ENCODE peak calls at places on chromosomes 1 and 21, in five cellular contexts. One of them, this sample, is unnamed.

GRCh38 chr1:67460648-67461500 is 30.7 kb upstream of the SERBP1 start:
- DNase-seq in progenitor cell of endocrine pancreas: no peak
- DNase-seq in WTC11: no peak
- DNase-seq in dorsolateral prefrontal cortex: no peak
- DNase-seq in colonic mucosa: no peak
- DNase-seq in this sample: no peak

GRCh38 chr1:73333847-73334503 is 864.0 kb downstream of the LRRIQ3 start:
- DNase-seq in progenitor cell of endocrine pancreas: no peak
- DNase-seq in WTC11: no peak
- DNase-seq in dorsolateral prefrontal cortex: no peak
- DNase-seq in colonic mucosa: no peak
- DNase-seq in this sample: no peak

GRCh38 chr1:110114173-110114572 is 1.9 kb downstream of the UBL4B start:
- DNase-seq in progenitor cell of endocrine pancreas: no peak
- DNase-seq in WTC11: no peak
- DNase-seq in dorsolateral prefrontal cortex: no peak
- DNase-seq in colonic mucosa: no peak
- DNase-seq in this sample: no peak

GRCh38 chr1:60173006-60173405 is 99.4 kb upstream of the C1orf87 start:
- DNase-seq in progenitor cell of endocrine pancreas: no peak
- DNase-seq in WTC11: no peak
- DNase-seq in dorsolateral prefrontal cortex: no peak
- DNase-seq in colonic mucosa: no peak
- DNase-seq in this sample: no peak

GRCh38 chr1:32876341-32877210 is 5.9 kb upstream of the FNDC5 start:
- DNase-seq in progenitor cell of endocrine pancreas: no peak
- DNase-seq in WTC11: peak; percentile 81
- DNase-seq in dorsolateral prefrontal cortex: peak; percentile 68
- DNase-seq in colonic mucosa: peak; percentile 68
- DNase-seq in this sample: peak; percentile 73

GRCh38 chr1:111448482-111448917 is 556 bp downstream of the WDR77 start:
- DNase-seq in progenitor cell of endocrine pancreas: no peak
- DNase-seq in WTC11: no peak
- DNase-seq in dorsolateral prefrontal cortex: no peak
- DNase-seq in colonic mucosa: peak; percentile 38
- DNase-seq in this sample: peak; percentile 23

GRCh38 chr1:97340951-97341350 is 579.9 kb downstream of the DPYD start:
- DNase-seq in progenitor cell of endocrine pancreas: no peak
- DNase-seq in WTC11: no peak
- DNase-seq in dorsolateral prefrontal cortex: no peak
- DNase-seq in colonic mucosa: no peak
- DNase-seq in this sample: no peak

GRCh38 chr21:45363921-45364463 is 41.0 kb upstream of the COL18A1 start:
- DNase-seq in progenitor cell of endocrine pancreas: no peak
- DNase-seq in WTC11: no peak
- DNase-seq in dorsolateral prefrontal cortex: peak; percentile 65
- DNase-seq in colonic mucosa: peak; percentile 53
- DNase-seq in this sample: no peak

GRCh38 chr1:233735847-233736246 is 121.9 kb downstream of the KCNK1 start:
- DNase-seq in progenitor cell of endocrine pancreas: no peak
- DNase-seq in WTC11: no peak
- DNase-seq in dorsolateral prefrontal cortex: no peak
- DNase-seq in colonic mucosa: no peak
- DNase-seq in this sample: no peak

GRCh38 chr1:43250351-43250761 is 19.4 kb upstream of the TMEM125 start:
- DNase-seq in progenitor cell of endocrine pancreas: no peak
- DNase-seq in WTC11: no peak
- DNase-seq in dorsolateral prefrontal cortex: no peak
- DNase-seq in colonic mucosa: no peak
- DNase-seq in this sample: no peak

GRCh38 chr1:173164686-173165085 is 42.4 kb downstream of the TNFSF4 start:
- DNase-seq in progenitor cell of endocrine pancreas: no peak
- DNase-seq in WTC11: no peak
- DNase-seq in dorsolateral prefrontal cortex: no peak
- DNase-seq in colonic mucosa: no peak
- DNase-seq in this sample: no peak

GRCh38 chr1:166167395-166167922 is 658 bp upstream of the FAM78B start:
- DNase-seq in progenitor cell of endocrine pancreas: no peak
- DNase-seq in WTC11: no peak
- DNase-seq in dorsolateral prefrontal cortex: no peak
- DNase-seq in colonic mucosa: no peak
- DNase-seq in this sample: no peak

GRCh38 chr1:166164995-166165660 is 1.7 kb downstream of the FAM78B start:
- DNase-seq in progenitor cell of endocrine pancreas: peak; percentile 51
- DNase-seq in WTC11: peak; percentile 77
- DNase-seq in dorsolateral prefrontal cortex: peak; percentile 65
- DNase-seq in colonic mucosa: peak; percentile 34
- DNase-seq in this sample: peak; percentile 3

GRCh38 chr1:166165661-166166399 is 971 bp downstream of the FAM78B start:
- DNase-seq in progenitor cell of endocrine pancreas: no peak
- DNase-seq in WTC11: peak; percentile 19
- DNase-seq in dorsolateral prefrontal cortex: peak; percentile 52
- DNase-seq in colonic mucosa: peak; percentile 22
- DNase-seq in this sample: no peak

GRCh38 chr1:166166400-166166699 is 451 bp downstream of the FAM78B start:
- DNase-seq in progenitor cell of endocrine pancreas: no peak
- DNase-seq in WTC11: no peak
- DNase-seq in dorsolateral prefrontal cortex: no peak
- DNase-seq in colonic mucosa: no peak
- DNase-seq in this sample: no peak

GRCh38 chr1:166166701-166167394 is at the start of gene FAM78B:
- DNase-seq in progenitor cell of endocrine pancreas: peak; percentile 42
- DNase-seq in WTC11: peak; percentile 58
- DNase-seq in dorsolateral prefrontal cortex: peak; percentile 73
- DNase-seq in colonic mucosa: peak; percentile 81
- DNase-seq in this sample: peak; percentile 16
- TF ChIP-seq CTCF in progenitor cell of endocrine pancreas: peak; percentile 17
- TF ChIP-seq CTCF in WTC11: no peak
- TF ChIP-seq CTCF in dorsolateral prefrontal cortex: no peak
- TF ChIP-seq CTCF in colonic mucosa: no peak
- TF ChIP-seq CTCF in this sample: no peak

GRCh38 chr1:85060038-85060437 is 11.7 kb upstream of the MCOLN3 start:
- DNase-seq in progenitor cell of endocrine pancreas: no peak
- DNase-seq in WTC11: no peak
- DNase-seq in dorsolateral prefrontal cortex: no peak
- DNase-seq in colonic mucosa: no peak
- DNase-seq in this sample: no peak
- TF ChIP-seq CTCF in progenitor cell of endocrine pancreas: no peak
- TF ChIP-seq CTCF in WTC11: no peak
- TF ChIP-seq CTCF in dorsolateral prefrontal cortex: no peak
- TF ChIP-seq CTCF in colonic mucosa: no peak
- TF ChIP-seq CTCF in this sample: no peak

DNA sequence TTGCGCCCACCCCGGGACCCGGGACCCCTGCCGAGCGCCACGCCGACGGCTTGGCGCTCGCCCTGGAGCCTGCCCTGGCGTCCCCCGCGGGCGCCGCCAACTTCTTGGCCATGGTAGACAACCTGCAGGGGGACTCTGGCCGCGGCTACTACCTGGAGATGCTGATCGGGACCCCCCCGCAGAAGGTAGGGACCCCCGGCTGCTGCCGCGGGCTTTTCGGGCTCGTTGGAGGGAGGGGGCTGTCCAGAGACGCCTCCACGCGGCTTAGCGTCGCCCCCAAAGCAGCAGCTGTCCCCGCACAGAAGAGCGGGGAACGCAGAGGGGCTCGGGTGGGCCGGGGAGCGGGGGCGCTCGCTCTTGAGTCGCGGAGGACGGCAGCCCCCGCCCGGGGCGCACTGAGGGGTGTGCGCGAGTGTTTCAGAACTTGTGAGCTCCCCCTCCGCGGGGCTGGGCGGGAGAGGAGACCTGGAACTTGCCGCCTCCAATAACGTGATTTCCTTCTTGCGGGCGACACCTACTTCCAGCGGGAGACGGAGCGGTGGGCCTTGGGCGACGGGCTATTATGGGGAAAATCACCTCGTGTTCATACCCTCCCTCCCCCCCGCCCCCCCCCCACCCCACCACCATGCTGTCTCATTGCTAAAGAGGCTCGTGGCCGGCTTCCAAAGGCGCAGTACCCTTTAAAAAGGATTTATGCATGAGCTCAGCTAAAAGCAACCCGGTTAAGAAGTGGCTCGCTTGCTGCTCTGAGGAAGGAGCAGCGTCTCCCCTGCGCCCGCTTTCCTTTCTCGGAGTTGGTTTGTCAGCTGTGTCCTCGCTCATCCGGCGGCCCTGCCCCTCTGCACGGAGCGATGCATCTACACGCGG is 664 bp downstream of the BACE2 start:
- DNase-seq in progenitor cell of endocrine pancreas: peak; percentile 29
- DNase-seq in WTC11: peak; percentile 43
- DNase-seq in dorsolateral prefrontal cortex: peak; percentile 67
- DNase-seq in colonic mucosa: peak; percentile 67
- DNase-seq in this sample: no peak
- TF ChIP-seq CTCF in progenitor cell of endocrine pancreas: no peak
- TF ChIP-seq CTCF in WTC11: no peak
- TF ChIP-seq CTCF in dorsolateral prefrontal cortex: no peak
- TF ChIP-seq CTCF in colonic mucosa: no peak
- TF ChIP-seq CTCF in this sample: no peak

DNA sequence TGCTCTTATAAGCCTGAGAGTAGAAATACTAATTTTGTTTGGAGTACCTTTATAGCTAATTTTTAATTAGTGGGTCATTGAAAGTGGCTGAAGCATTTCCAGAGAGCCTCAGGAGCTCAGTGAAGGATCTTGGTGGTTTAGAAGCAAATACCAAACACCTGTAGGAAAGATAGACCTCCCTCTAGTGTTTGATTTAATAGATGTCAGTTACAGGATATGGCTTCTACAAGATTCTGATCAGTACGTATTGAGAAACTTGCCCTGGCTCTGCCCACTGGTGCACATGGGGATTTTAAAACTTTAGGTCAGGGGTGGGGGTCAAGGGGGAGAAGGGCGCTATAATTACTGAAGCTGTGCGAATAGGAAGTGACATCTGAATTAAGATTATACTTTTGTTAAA is 122.2 kb downstream of the POU2F1 start:
- DNase-seq in progenitor cell of endocrine pancreas: no peak
- DNase-seq in WTC11: no peak
- DNase-seq in dorsolateral prefrontal cortex: no peak
- DNase-seq in colonic mucosa: no peak
- DNase-seq in this sample: peak; percentile 59
- TF ChIP-seq CTCF in progenitor cell of endocrine pancreas: peak; percentile 17
- TF ChIP-seq CTCF in WTC11: no peak
- TF ChIP-seq CTCF in dorsolateral prefrontal cortex: no peak
- TF ChIP-seq CTCF in colonic mucosa: no peak
- TF ChIP-seq CTCF in this sample: peak; percentile 80